ENCODE peak calls at places on chromosomes 2 and 18, in nine cellular contexts. One of them, this sample, is unnamed. For H3K4me1, the result is how much of the 10 kb centered on the place peaks cover.

GRCh38 chr2:118769707-118770400 is 77.6 kb downstream of the EN1 start:
- DNase-seq in ovary: no peak
- DNase-seq in A549: no peak
- DNase-seq in HCT116: no peak
- DNase-seq in heart left ventricle: no peak
- DNase-seq in right lobe of liver: no peak
- DNase-seq in sigmoid colon: no peak
- DNase-seq in adrenal gland: no peak
- DNase-seq in suprapubic skin: no peak
- DNase-seq in this sample: no peak

GRCh38 chr18:13264986-13265900 is 46.7 kb downstream of the LDLRAD4 start:
- DNase-seq in ovary: no peak
- DNase-seq in adrenal gland: no peak
- DNase-seq in HCT116: no peak
- DNase-seq in suprapubic skin: no peak
- DNase-seq in sigmoid colon: no peak
- DNase-seq in right lobe of liver: no peak
- DNase-seq in A549: no peak
- DNase-seq in heart left ventricle: no peak
- DNase-seq in this sample: no peak

GRCh38 chr2:52269696-52270485 is 1238.0 kb upstream of the NRXN1 start:
- DNase-seq in ovary: no peak
- DNase-seq in right lobe of liver: no peak
- DNase-seq in HCT116: no peak
- DNase-seq in adrenal gland: no peak
- DNase-seq in sigmoid colon: no peak
- DNase-seq in heart left ventricle: no peak
- DNase-seq in suprapubic skin: no peak
- DNase-seq in A549: no peak
- DNase-seq in this sample: no peak

GRCh38 chr2:226943862-226944610 is 108.2 kb downstream of the RHBDD1 start:
- DNase-seq in sigmoid colon: no peak
- DNase-seq in A549: no peak
- DNase-seq in HCT116: no peak
- DNase-seq in heart left ventricle: no peak
- DNase-seq in right lobe of liver: no peak
- DNase-seq in adrenal gland: no peak
- DNase-seq in ovary: no peak
- DNase-seq in suprapubic skin: no peak
- DNase-seq in this sample: no peak

GRCh38 chr2:9065901-9066300 is 62.4 kb upstream of the MBOAT2 start:
- DNase-seq in adrenal gland: no peak
- DNase-seq in ovary: no peak
- DNase-seq in sigmoid colon: no peak
- DNase-seq in right lobe of liver: no peak
- DNase-seq in HCT116: no peak
- DNase-seq in suprapubic skin: no peak
- DNase-seq in A549: no peak
- DNase-seq in heart left ventricle: no peak
- DNase-seq in this sample: no peak

GRCh38 chr2:192498747-192499146 is 304.0 kb upstream of the TMEFF2 start:
- DNase-seq in ovary: no peak
- DNase-seq in sigmoid colon: no peak
- DNase-seq in HCT116: no peak
- DNase-seq in right lobe of liver: no peak
- DNase-seq in adrenal gland: no peak
- DNase-seq in suprapubic skin: no peak
- DNase-seq in A549: no peak
- DNase-seq in heart left ventricle: no peak
- DNase-seq in this sample: peak

GRCh38 chr2:9178905-9179571 is 27.6 kb upstream of the ASAP2 start:
- DNase-seq in adrenal gland: peak
- DNase-seq in sigmoid colon: peak
- DNase-seq in suprapubic skin: peak
- DNase-seq in ovary: peak
- DNase-seq in A549: no peak
- DNase-seq in right lobe of liver: no peak
- DNase-seq in HCT116: no peak
- DNase-seq in heart left ventricle: peak
- DNase-seq in this sample: peak

GRCh38 chr2:239881561-239882320 is 143.4 kb downstream of the NDUFA10 start:
- DNase-seq in HCT116: no peak
- DNase-seq in adrenal gland: peak
- DNase-seq in right lobe of liver: no peak
- DNase-seq in ovary: no peak
- DNase-seq in suprapubic skin: no peak
- DNase-seq in sigmoid colon: no peak
- DNase-seq in heart left ventricle: no peak
- DNase-seq in A549: no peak
- DNase-seq in this sample: peak

GRCh38 chr18:24567199-24567598 is 106.8 kb downstream of the HRH4 start:
- DNase-seq in suprapubic skin: no peak
- DNase-seq in HCT116: no peak
- DNase-seq in ovary: no peak
- DNase-seq in sigmoid colon: no peak
- DNase-seq in A549: no peak
- DNase-seq in right lobe of liver: no peak
- DNase-seq in adrenal gland: no peak
- DNase-seq in heart left ventricle: no peak
- DNase-seq in this sample: no peak

GRCh38 chr2:73268831-73269685 is 15.2 kb downstream of the FBXO41 start:
- DNase-seq in right lobe of liver: peak
- DNase-seq in HCT116: peak
- DNase-seq in A549: peak
- DNase-seq in ovary: no peak
- DNase-seq in adrenal gland: no peak
- DNase-seq in suprapubic skin: peak
- DNase-seq in sigmoid colon: no peak
- DNase-seq in heart left ventricle: no peak
- DNase-seq in this sample: peak

GRCh38 chr2:144703852-144704324 is 184.0 kb upstream of the ZEB2 start:
- DNase-seq in A549: peak
- DNase-seq in right lobe of liver: no peak
- DNase-seq in ovary: no peak
- DNase-seq in heart left ventricle: peak
- DNase-seq in HCT116: peak
- DNase-seq in sigmoid colon: peak
- DNase-seq in adrenal gland: peak
- DNase-seq in suprapubic skin: peak
- DNase-seq in this sample: no peak

GRCh38 chr2:239803102-239803763 is 221.9 kb downstream of the NDUFA10 start:
- DNase-seq in sigmoid colon: peak
- DNase-seq in A549: no peak
- DNase-seq in right lobe of liver: no peak
- DNase-seq in HCT116: no peak
- DNase-seq in ovary: peak
- DNase-seq in suprapubic skin: no peak
- DNase-seq in adrenal gland: no peak
- DNase-seq in heart left ventricle: no peak
- DNase-seq in this sample: peak

GRCh38 chr2:102301867-102302362 is 9.4 kb upstream of the IL1RL1 start:
- DNase-seq in A549: no peak
- DNase-seq in HCT116: peak
- DNase-seq in sigmoid colon: no peak
- DNase-seq in ovary: no peak
- DNase-seq in heart left ventricle: no peak
- DNase-seq in adrenal gland: no peak
- DNase-seq in suprapubic skin: no peak
- DNase-seq in right lobe of liver: no peak
- DNase-seq in this sample: peak

GRCh38 chr2:169397697-169398096 is 35.4 kb upstream of the LRP2 start:
- DNase-seq in sigmoid colon: no peak
- DNase-seq in adrenal gland: no peak
- DNase-seq in suprapubic skin: no peak
- DNase-seq in HCT116: peak
- DNase-seq in A549: no peak
- DNase-seq in heart left ventricle: no peak
- DNase-seq in right lobe of liver: no peak
- DNase-seq in ovary: no peak
- DNase-seq in this sample: no peak

GRCh38 chr2:28366496-28367282 is 26.0 kb upstream of the FOSL2 start:
- DNase-seq in adrenal gland: peak
- DNase-seq in heart left ventricle: no peak
- DNase-seq in right lobe of liver: no peak
- DNase-seq in HCT116: no peak
- DNase-seq in ovary: no peak
- DNase-seq in sigmoid colon: no peak
- DNase-seq in suprapubic skin: no peak
- DNase-seq in A549: no peak
- DNase-seq in this sample: no peak
- TF ChIP-seq POLR2A in adrenal gland: no peak
- TF ChIP-seq POLR2A in heart left ventricle: no peak
- TF ChIP-seq POLR2A in right lobe of liver: no peak
- TF ChIP-seq POLR2A in HCT116: no peak
- TF ChIP-seq POLR2A in ovary: no peak
- TF ChIP-seq POLR2A in sigmoid colon: peak
- TF ChIP-seq POLR2A in suprapubic skin: no peak
- TF ChIP-seq POLR2A in A549: no peak
- TF ChIP-seq POLR2A in this sample: no peak

GRCh38 chr2:143140864-143141637 is 11.8 kb downstream of the ARHGAP15 start:
- DNase-seq in adrenal gland: no peak
- DNase-seq in right lobe of liver: no peak
- DNase-seq in A549: no peak
- DNase-seq in HCT116: no peak
- DNase-seq in suprapubic skin: no peak
- DNase-seq in ovary: no peak
- DNase-seq in heart left ventricle: no peak
- DNase-seq in sigmoid colon: no peak
- DNase-seq in this sample: no peak

GRCh38 chr2:143145056-143145455 is 15.8 kb downstream of the ARHGAP15 start:
- DNase-seq in HCT116: no peak
- DNase-seq in suprapubic skin: no peak
- DNase-seq in A549: no peak
- DNase-seq in adrenal gland: no peak
- DNase-seq in heart left ventricle: no peak
- DNase-seq in ovary: no peak
- DNase-seq in sigmoid colon: no peak
- DNase-seq in right lobe of liver: no peak
- DNase-seq in this sample: no peak

GRCh38 chr2:143139835-143140393 is 10.7 kb downstream of the ARHGAP15 start:
- DNase-seq in suprapubic skin: no peak
- DNase-seq in heart left ventricle: no peak
- DNase-seq in A549: no peak
- DNase-seq in HCT116: no peak
- DNase-seq in ovary: no peak
- DNase-seq in right lobe of liver: no peak
- DNase-seq in sigmoid colon: no peak
- DNase-seq in adrenal gland: no peak
- DNase-seq in this sample: no peak
- H3K4me1 ChIP-seq in suprapubic skin: under half
- H3K4me1 ChIP-seq in heart left ventricle: under half
- H3K4me1 ChIP-seq in A549: under half
- H3K4me1 ChIP-seq in HCT116: under half
- H3K4me1 ChIP-seq in ovary: under half
- H3K4me1 ChIP-seq in right lobe of liver: under half
- H3K4me1 ChIP-seq in sigmoid colon: under half
- H3K4me1 ChIP-seq in adrenal gland: under half
- H3K4me1 ChIP-seq in this sample: under half

DNA sequence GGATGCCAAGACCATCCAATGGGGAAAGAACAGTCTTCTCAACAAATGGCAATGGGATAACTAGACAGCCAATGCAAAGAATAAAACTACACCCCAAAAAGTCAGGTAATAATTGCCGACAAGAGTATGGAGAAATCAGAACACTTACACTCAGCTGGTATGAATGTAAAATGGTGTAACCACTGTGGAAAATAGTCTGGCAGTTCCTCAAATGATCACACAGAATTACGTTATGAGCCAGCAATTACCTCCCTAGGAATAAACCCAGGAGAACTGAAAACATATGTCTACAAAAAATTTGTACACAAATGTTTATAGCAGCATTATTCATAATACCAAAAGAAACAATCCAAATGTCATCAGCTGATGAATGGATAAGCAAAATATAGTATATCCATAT is 8.8 kb downstream of the IWS1 start:
- DNase-seq in adrenal gland: no peak
- DNase-seq in heart left ventricle: no peak
- DNase-seq in right lobe of liver: no peak
- DNase-seq in sigmoid colon: no peak
- DNase-seq in HCT116: no peak
- DNase-seq in ovary: no peak
- DNase-seq in A549: no peak
- DNase-seq in suprapubic skin: no peak
- DNase-seq in this sample: no peak
- H3K27ac ChIP-seq in adrenal gland: no peak
- H3K27ac ChIP-seq in heart left ventricle: no peak
- H3K27ac ChIP-seq in right lobe of liver: no peak
- H3K27ac ChIP-seq in sigmoid colon: peak
- H3K27ac ChIP-seq in HCT116: no peak
- H3K27ac ChIP-seq in ovary: no peak
- H3K27ac ChIP-seq in A549: no peak
- H3K27ac ChIP-seq in suprapubic skin: no peak
- H3K27ac ChIP-seq in this sample: no peak

GRCh38 chr2:173353556-173353955 is 1.1 kb upstream of the CDCA7 start:
- DNase-seq in suprapubic skin: no peak
- DNase-seq in sigmoid colon: no peak
- DNase-seq in A549: no peak
- DNase-seq in right lobe of liver: no peak
- DNase-seq in ovary: no peak
- DNase-seq in heart left ventricle: no peak
- DNase-seq in HCT116: no peak
- DNase-seq in adrenal gland: no peak
- DNase-seq in this sample: no peak

GRCh38 chr2:173355866-173356508 is 1.3 kb downstream of the CDCA7 start:
- DNase-seq in suprapubic skin: no peak
- DNase-seq in ovary: no peak
- DNase-seq in adrenal gland: no peak
- DNase-seq in sigmoid colon: no peak
- DNase-seq in HCT116: no peak
- DNase-seq in right lobe of liver: no peak
- DNase-seq in heart left ventricle: no peak
- DNase-seq in A549: no peak
- DNase-seq in this sample: peak

GRCh38 chr2:173355132-173355865 is 627 bp downstream of the CDCA7 start:
- DNase-seq in ovary: peak
- DNase-seq in A549: peak
- DNase-seq in sigmoid colon: no peak
- DNase-seq in HCT116: peak
- DNase-seq in heart left ventricle: peak
- DNase-seq in adrenal gland: no peak
- DNase-seq in suprapubic skin: peak
- DNase-seq in right lobe of liver: peak
- DNase-seq in this sample: peak

GRCh38 chr2:173354073-173354600 is 535 bp upstream of the CDCA7 start:
- DNase-seq in heart left ventricle: no peak
- DNase-seq in ovary: no peak
- DNase-seq in adrenal gland: no peak
- DNase-seq in right lobe of liver: no peak
- DNase-seq in sigmoid colon: no peak
- DNase-seq in A549: peak
- DNase-seq in suprapubic skin: no peak
- DNase-seq in HCT116: no peak
- DNase-seq in this sample: no peak

DNA sequence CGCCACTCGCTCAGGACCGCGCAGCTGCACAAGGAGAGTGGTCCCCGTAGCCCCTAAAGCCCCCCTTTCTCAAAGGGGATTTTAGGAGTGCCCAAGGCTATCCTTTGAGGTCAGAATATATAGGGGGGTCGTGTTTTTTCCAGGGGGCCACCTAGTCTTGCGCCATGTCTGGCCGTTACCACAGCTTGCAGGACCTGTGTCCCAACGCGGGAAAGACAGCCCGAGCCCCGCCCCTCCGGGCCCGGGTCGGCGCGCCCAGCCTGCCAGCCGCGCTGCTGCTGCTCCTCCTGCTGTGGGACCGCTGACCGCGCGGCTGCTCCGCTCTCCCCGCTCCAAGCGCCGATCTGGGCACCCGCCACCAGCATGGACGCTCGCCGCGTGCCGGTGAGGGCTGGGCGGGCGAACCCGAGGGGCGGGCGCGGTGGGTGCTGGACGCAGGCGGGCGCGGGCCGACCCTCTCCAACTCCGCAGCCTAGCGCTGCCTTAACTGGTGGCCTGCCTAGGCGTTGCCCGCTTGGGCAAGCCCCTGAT is at the start of gene CDCA7:
- DNase-seq in A549: peak
- DNase-seq in sigmoid colon: peak
- DNase-seq in HCT116: peak
- DNase-seq in right lobe of liver: peak
- DNase-seq in ovary: peak
- DNase-seq in heart left ventricle: peak
- DNase-seq in suprapubic skin: no peak
- DNase-seq in adrenal gland: no peak
- DNase-seq in this sample: peak
- TF ChIP-seq POLR2A in A549: peak
- TF ChIP-seq POLR2A in sigmoid colon: no peak
- TF ChIP-seq POLR2A in HCT116: peak
- TF ChIP-seq POLR2A in right lobe of liver: no peak
- TF ChIP-seq POLR2A in ovary: no peak
- TF ChIP-seq POLR2A in heart left ventricle: no peak
- TF ChIP-seq POLR2A in suprapubic skin: no peak
- TF ChIP-seq POLR2A in adrenal gland: no peak
- TF ChIP-seq POLR2A in this sample: no peak